ENCODE peak calls at places on chromosomes 7 and 10, in five cellular contexts. U is WTC11, C is HepG2, Q is GM12878, J is HCT116. H is an unnamed sample.

GRCh38 chr7:23350466-23350865 is 51.3 kb downstream of the MALSU1 start:
- DNase-seq in U (no peak), C (no peak), Q (no peak), J (no peak), H (no peak)

GRCh38 chr7:88700725-88701124 is 58.8 kb upstream of the ZNF804B start:
- DNase-seq in U (no peak), C (no peak), Q (no peak), J (no peak), H (no peak)

GRCh38 chr7:77837275-77837674 is 38.7 kb downstream of the PHTF2 start:
- DNase-seq in U (no peak), C (no peak), Q (no peak), J (no peak), H (no peak)

GRCh38 chr7:141328290-141328689 is 222.9 kb upstream of the AGK start:
- DNase-seq in U (no peak), C (no peak), Q (no peak), J (no peak), H (no peak)

GRCh38 chr10:93198401-93199175 is 124.9 kb downstream of the CYP26A1 start:
- DNase-seq in U (no peak), C (no peak), Q (no peak), J (no peak), H (no peak)

GRCh38 chr7:139771001-139771956 is 6.5 kb downstream of the HIPK2 start:
- DNase-seq in U (no peak), C (no peak), Q (no peak), J (peak), H (no peak)

GRCh38 chr7:138902156-138902555 is 79.0 kb downstream of the KIAA1549 start:
- DNase-seq in U (no peak), C (no peak), Q (no peak), J (no peak), H (no peak)

GRCh38 chr7:105705427-105705826 is 124.1 kb upstream of the EFCAB10 start:
- DNase-seq in U (no peak), C (no peak), Q (no peak), J (no peak), H (no peak)

GRCh38 chr7:135169141-135169935 is 1.2 kb downstream of the CYREN start:
- DNase-seq in U (peak), C (peak), Q (no peak), J (peak), H (peak)

GRCh38 chr10:124343351-124344265 is 75.1 kb downstream of the OAT start:
- DNase-seq in U (no peak), C (no peak), Q (no peak), J (no peak), H (no peak)

GRCh38 chr10:58661336-58661735 is 148.7 kb downstream of the BICC1 start:
- DNase-seq in U (no peak), C (no peak), Q (no peak), J (no peak), H (no peak)

GRCh38 chr7:96045919-96046318 is 273.6 kb downstream of the DYNC1I1 start:
- DNase-seq in U (no peak), C (no peak), Q (no peak), J (no peak), H (no peak)

GRCh38 chr10:30705086-30705624 is 75.6 kb upstream of the LYZL2 start:
- DNase-seq in U (no peak), C (no peak), Q (peak), J (no peak), H (no peak)

GRCh38 chr10:87862644-87863101 is 660 bp downstream of the KLLN start:
- DNase-seq in U (no peak), C (no peak), Q (no peak), J (no peak), H (no peak)

GRCh38 chr7:38834357-38834756 is 74.6 kb downstream of the VPS41 start:
- DNase-seq in U (no peak), C (no peak), Q (no peak), J (no peak), H (no peak)

GRCh38 chr10:85177767-85178166 is 849.4 kb downstream of the CCSER2 start:
- DNase-seq in U (no peak), C (no peak), Q (no peak), J (no peak), H (no peak)

GRCh38 chr7:155387066-155387620 is 70.8 kb upstream of the EN2 start:
- DNase-seq in U (no peak), C (no peak), Q (no peak), J (no peak), H (no peak)

GRCh38 chr7:89602984-89603383 is 551.3 kb upstream of the STEAP1 start:
- DNase-seq in U (no peak), C (no peak), Q (no peak), J (no peak), H (no peak)

GRCh38 chr7:105014725-105015630 is 973 bp downstream of the KMT2E start:
- DNase-seq in U (peak), C (peak), Q (no peak), J (no peak), H (no peak)

GRCh38 chr7:139075871-139076686 is 33.4 kb downstream of the ZC3HAV1 start:
- DNase-seq in U (no peak), C (peak), Q (no peak), J (no peak), H (no peak)

GRCh38 chr7:113698556-113699220 is 220.1 kb downstream of the PPP1R3A start:
- DNase-seq in U (peak), C (peak), Q (no peak), J (peak), H (peak)

GRCh38 chr10:90462761-90463160 is 395.1 kb downstream of the HTR7 start:
- DNase-seq in U (no peak), C (no peak), Q (no peak), J (no peak), H (no peak)

GRCh38 chr10:90458054-90458453 is 399.8 kb downstream of the HTR7 start:
- DNase-seq in U (no peak), C (no peak), Q (no peak), J (no peak), H (no peak)

GRCh38 chr10:90458571-90458970 is 399.3 kb downstream of the HTR7 start:
- DNase-seq in U (no peak), C (no peak), Q (no peak), J (no peak), H (no peak)

DNA sequence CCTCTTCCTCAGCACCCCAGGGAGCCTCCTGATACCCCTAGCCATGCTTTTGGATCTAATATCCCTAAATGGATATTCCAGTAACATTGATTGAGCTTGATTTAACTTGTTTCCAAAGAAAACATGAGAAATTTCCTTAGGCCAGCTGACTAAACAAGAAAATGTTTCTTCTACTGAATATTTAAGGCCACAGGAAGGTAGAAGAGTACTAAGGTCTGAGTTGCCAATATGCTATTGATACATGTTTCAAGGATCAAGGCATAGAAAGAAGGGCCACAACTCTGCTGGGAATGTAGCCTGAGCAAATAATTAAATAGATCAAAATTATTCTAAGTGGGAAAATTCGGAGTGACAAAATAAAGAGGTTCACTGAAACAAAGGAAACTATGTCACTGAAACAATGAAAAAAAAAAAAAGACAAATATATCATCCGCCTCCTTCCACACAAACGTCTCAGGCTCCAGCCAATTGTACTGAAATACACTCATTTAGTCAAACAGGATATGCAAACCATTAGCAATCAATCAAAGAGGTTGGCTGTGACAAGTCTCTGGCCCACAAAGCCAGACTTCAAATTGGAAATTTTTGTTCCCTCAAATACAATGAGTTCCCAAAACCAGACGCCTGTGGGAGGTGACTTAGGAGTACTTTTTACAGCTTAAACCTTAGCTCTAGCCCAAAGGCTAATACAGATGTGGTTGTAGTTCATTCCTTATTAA is 396.2 kb downstream of the HTR7 start:
- DNase-seq in U (no peak), C (no peak), Q (no peak), J (no peak), H (no peak)
- TF ChIP-seq SP1 in U (no peak), C (no peak), Q (no peak), J (no peak), H (no peak)

DNA sequence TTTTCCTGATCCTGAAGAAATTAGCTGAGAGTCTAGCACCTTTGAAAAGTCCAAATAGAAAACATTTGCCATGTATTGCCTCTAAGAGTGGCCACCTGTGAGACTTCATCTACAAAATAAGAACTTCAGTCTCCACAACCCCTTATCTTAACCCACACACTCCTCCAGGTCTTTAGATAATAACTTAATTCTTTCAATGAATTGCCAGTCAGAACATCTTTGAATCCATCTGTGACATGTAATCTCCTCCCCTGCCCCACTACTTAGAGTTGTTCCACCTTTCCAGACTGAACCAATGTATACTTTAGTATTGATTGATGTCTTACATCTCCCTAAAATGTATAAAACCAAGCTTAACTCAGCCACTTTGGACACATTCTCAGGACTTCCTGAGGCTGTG is 84.4 kb upstream of the FAM171A1 start:
- DNase-seq in U (no peak), C (no peak), Q (no peak), J (no peak), H (no peak)
- TF ChIP-seq SP1 in U (no peak), C (no peak), Q (no peak), J (no peak), H (no peak)

DNA sequence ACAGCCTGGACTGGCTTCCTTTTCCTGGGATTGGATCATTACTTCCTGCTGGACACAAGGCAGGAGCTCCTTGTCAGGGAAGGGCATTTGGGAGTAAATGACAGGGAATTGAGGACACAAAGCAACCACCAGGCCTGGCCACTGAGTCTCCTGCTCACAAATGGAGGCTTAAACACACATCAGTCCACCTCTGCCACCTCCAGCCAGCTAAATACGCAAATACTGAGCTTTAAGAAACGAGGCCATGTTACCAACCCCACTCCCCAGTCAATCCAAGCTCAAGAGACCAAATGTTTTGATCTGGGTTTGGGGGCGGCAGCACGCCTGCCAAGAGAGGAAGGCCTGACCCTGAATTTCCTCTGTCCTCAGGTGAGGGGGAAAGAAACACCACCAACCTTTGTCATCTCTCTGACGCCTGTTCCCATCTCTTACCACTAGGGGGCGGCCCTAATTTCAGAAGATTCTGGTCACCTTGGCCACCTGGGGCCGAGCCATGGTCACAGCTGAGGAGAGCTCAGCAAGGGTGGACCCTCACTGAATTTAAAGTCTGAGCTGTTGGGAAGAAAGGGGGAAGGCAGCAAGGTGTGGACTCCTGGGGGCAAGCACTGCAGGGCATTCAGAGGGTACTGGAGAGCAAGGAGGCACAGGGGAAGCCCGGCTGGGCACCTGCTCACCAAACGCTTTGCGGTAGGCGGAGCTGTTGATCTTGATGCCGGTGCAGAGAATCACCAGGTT is 16.5 kb downstream of the AIFM2 start:
- DNase-seq in U (peak), C (peak), Q (no peak), J (peak), H (peak)
- TF ChIP-seq SP1 in U (no peak), C (no peak), Q (no peak), J (no peak), H (no peak)

GRCh38 chr10:25082276-25083204 is 66.1 kb downstream of the THNSL1 start:
- DNase-seq in U (no peak), C (peak), Q (no peak), J (no peak), H (no peak)
- TF ChIP-seq SP1 in U (no peak), C (no peak), Q (no peak), J (no peak), H (no peak)

DNA sequence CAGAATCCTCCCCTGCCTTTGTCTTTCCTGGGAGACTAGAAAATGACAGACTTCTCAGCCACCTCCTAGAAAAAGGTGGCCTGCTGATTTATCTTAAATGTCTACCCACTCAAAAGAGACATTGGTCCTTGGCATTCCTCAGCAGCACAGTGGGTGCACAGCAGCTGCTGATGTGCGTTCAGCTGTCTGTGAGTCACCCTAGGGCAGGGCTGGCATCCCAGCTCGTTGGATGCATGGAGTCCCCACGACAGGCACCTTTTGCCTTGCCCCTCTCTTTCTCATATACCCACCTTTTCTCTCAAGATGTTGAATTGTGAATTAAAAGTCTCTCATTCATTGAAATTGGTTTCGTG is 113.0 kb downstream of the DOCK1 start:
- DNase-seq in U (no peak), C (no peak), Q (no peak), J (no peak), H (no peak)
- TF ChIP-seq SP1 in U (no peak), C (no peak), Q (no peak), J (no peak), H (no peak)

DNA sequence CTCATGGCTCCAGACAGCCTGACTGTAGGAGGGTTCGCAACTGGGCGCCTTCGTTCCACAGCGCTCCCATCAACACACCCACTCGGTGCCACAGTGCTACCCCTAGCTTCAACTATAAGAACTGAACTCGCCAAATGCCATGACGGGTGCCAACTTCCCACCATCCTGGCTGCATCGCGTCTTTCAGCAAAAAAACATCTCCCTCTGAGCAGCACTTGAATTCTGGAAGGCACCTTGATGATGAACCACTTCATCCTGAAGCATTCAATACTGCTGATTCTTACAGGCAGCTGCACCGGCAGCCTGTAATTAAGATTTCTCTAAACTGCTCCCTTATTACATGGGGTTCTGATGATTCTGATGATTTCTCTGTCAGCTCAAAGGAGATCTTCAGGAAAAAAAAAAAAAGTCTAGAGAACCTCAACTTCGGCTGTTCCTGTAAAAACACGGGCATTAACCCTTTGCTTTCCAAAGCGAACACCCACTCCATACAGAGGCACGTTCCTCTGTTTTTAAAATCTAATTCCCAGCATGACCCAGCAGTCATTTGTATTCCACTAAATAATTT is 1.2 kb downstream of the CYTH3 start:
- DNase-seq in U (peak), C (no peak), Q (no peak), J (no peak), H (peak)
- TF ChIP-seq SP1 in U (no peak), C (no peak), Q (no peak), J (no peak), H (no peak)

GRCh38 chr7:50346548-50347497 is 42.3 kb downstream of the IKZF1 start:
- DNase-seq in U (no peak), C (no peak), Q (no peak), J (no peak), H (no peak)

GRCh38 chr7:50349963-50350944 is 45.7 kb downstream of the IKZF1 start:
- DNase-seq in U (no peak), C (no peak), Q (peak), J (no peak), H (no peak)

GRCh38 chr7:50349399-50349798 is 44.9 kb downstream of the IKZF1 start:
- DNase-seq in U (no peak), C (no peak), Q (no peak), J (no peak), H (no peak)

GRCh38 chr7:50348469-50349162 is 44.1 kb downstream of the IKZF1 start:
- DNase-seq in U (no peak), C (no peak), Q (no peak), J (no peak), H (no peak)

DNA sequence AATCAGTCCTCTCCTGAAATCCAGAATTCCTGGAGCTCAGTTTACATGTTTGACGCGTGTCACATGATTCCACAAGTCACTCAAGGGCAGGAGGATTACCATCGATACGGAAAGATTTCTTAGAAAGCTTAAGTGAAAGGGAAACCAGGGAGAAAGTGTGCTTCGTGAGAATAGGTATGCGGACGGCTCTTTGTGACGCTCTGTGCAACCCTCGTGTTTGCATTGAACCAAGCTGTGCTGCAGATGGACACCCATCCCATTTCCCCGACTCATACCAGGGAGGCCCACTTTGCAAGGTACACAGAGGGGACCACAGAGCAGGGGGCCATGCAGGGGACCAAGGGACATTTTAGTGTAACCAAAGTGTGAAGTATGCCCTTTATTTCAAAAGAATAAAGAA is 43.2 kb downstream of the IKZF1 start:
- DNase-seq in U (no peak), C (no peak), Q (no peak), J (no peak), H (no peak)
- TF ChIP-seq SP1 in U (no peak), C (no peak), Q (no peak), J (no peak), H (no peak)

GRCh38 chr7:115558186-115558585 is 472.4 kb downstream of the TFEC start:
- DNase-seq in U (no peak), C (no peak), Q (no peak), J (no peak), H (no peak)

GRCh38 chr7:115559877-115560276 is 470.7 kb downstream of the TFEC start:
- DNase-seq in U (no peak), C (no peak), Q (no peak), J (no peak), H (no peak)

GRCh38 chr7:115561341-115562110 is 469.0 kb downstream of the TFEC start:
- DNase-seq in U (no peak), C (no peak), Q (no peak), J (no peak), H (no peak)
- TF ChIP-seq SP1 in U (no peak), C (no peak), Q (no peak), J (no peak), H (no peak)

DNA sequence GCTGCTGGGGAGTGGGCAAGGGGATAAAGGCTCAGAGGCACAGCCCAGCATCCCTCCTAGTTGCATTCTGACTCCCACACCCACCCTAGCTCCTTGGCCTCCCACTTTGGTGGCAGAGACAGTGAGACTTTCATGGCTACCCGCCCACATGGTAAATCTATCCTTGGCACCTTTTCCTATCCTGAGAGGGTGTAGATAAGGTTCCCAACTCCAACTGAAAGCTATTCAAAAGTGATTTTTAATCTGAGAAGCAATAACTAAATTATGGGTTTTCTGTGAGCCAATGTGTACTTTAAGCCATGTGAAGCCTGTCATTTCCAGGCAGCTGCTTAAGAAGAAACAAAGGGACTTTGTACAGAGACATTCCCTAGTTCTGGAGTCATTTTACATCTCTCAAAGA is 9.1 kb downstream of the LAMB1 start:
- DNase-seq in U (no peak), C (no peak), Q (no peak), J (no peak), H (no peak)
- TF ChIP-seq SP1 in U (no peak), C (no peak), Q (no peak), J (no peak), H (no peak)

DNA sequence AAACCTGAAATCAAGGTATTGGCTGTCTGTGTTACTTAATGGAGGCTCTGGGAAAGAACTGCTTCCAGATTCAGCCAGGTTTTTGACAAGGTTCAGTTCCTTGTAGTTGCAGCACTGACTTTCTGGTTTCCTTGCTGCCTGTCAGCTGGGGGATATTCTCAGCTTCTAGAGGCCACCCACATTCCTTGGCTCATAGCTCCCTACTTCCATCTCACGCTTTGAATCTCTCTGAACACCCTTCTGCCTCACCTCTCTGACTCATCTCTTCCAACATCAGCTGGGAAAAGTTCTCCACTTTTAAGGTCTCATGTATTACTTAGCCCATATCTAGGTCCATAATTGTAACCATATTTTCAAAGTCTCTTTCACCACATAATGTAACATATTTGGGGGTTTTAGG is 22.9 kb upstream of the GPR22 start:
- DNase-seq in U (no peak), C (no peak), Q (no peak), J (no peak), H (no peak)
- TF ChIP-seq SP1 in U (no peak), C (no peak), Q (no peak), J (peak), H (no peak)